ENCODE peak calls at places on chromosomes 3 and 15, in eight cellular contexts. F, L, N, X, C, A, V and S are unnamed samples.
A peak's percentile ranks its signal among the peaks of the same experiment; 100 is the strongest.

GRCh38 chr15:25236861-25237155 is 202.0 kb downstream of the UBE3A start:
- DNase-seq in F (no peak), L (no peak), N (no peak), X (no peak), C (no peak), A (no peak), V (no peak), S (no peak)

GRCh38 chr3:32401541-32402052 is 9.9 kb downstream of the CMTM7 start:
- DNase-seq in F (peak; percentile 67), L (peak; percentile 72), N (peak; percentile 54), X (peak; percentile 88), C (peak; percentile 69), A (peak; percentile 68), V (peak; percentile 51), S (peak; percentile 40)

GRCh38 chr3:27134165-27134796 is 234.9 kb downstream of the NEK10 start:
- DNase-seq in F (peak; percentile 54), L (peak; percentile 79), N (peak; percentile 47), X (peak; percentile 74), C (peak; percentile 36), A (peak; percentile 25), V (peak; percentile 66), S (peak; percentile 79)

GRCh38 chr15:26729030-26729429 is 43.8 kb downstream of the GABRB3 start:
- DNase-seq in F (no peak), L (no peak), N (no peak), X (no peak), C (no peak), A (no peak), V (no peak), S (no peak)

GRCh38 chr15:55237219-55238130 is 40.7 kb upstream of the RSL24D1 start:
- DNase-seq in F (no peak), L (peak; percentile 12), N (no peak), X (no peak), C (no peak), A (no peak), V (no peak), S (no peak)

GRCh38 chr15:93829115-93829849 is 402.1 kb upstream of the MCTP2 start:
- DNase-seq in F (no peak), L (peak; percentile 88), N (no peak), X (peak; percentile 81), C (no peak), A (no peak), V (no peak), S (no peak)

GRCh38 chr3:112815981-112816380 is 30.7 kb downstream of the CD200R1L start:
- DNase-seq in F (no peak), L (peak; percentile 43), N (no peak), X (no peak), C (peak; percentile 30), A (no peak), V (no peak), S (no peak)

GRCh38 chr3:155185623-155186022 is 105.5 kb downstream of the MME start:
- DNase-seq in F (no peak), L (peak; percentile 80), N (no peak), X (peak; percentile 67), C (peak; percentile 52), A (no peak), V (no peak), S (no peak)

GRCh38 chr3:49470714-49471420 is 800 bp downstream of the DAG1 start:
- DNase-seq in F (no peak), L (peak; percentile 37), N (no peak), X (no peak), C (no peak), A (no peak), V (no peak), S (no peak)

GRCh38 chr3:10169000-10169496 is 4.3 kb downstream of the IRAK2 start:
- DNase-seq in F (no peak), L (no peak), N (no peak), X (no peak), C (no peak), A (no peak), V (no peak), S (no peak)

GRCh38 chr3:113783980-113784379 is 37.1 kb downstream of the ATP6V1A start:
- DNase-seq in F (no peak), L (no peak), N (no peak), X (peak; percentile 64), C (no peak), A (no peak), V (no peak), S (no peak)

GRCh38 chr3:15610083-15610482 is 8.5 kb downstream of the BTD start:
- DNase-seq in F (no peak), L (peak; percentile 74), N (no peak), X (peak; percentile 91), C (peak; percentile 92), A (no peak), V (no peak), S (no peak)

GRCh38 chr3:106413683-106414082 is 544.9 kb upstream of the CBLB start:
- DNase-seq in F (no peak), L (no peak), N (no peak), X (no peak), C (no peak), A (no peak), V (no peak), S (no peak)

GRCh38 chr3:126137490-126138130 is 42.8 kb downstream of the ALDH1L1 start:
- DNase-seq in F (peak; percentile 24), L (no peak), N (peak; percentile 5), X (no peak), C (no peak), A (no peak), V (no peak), S (peak; percentile 31)

DNA sequence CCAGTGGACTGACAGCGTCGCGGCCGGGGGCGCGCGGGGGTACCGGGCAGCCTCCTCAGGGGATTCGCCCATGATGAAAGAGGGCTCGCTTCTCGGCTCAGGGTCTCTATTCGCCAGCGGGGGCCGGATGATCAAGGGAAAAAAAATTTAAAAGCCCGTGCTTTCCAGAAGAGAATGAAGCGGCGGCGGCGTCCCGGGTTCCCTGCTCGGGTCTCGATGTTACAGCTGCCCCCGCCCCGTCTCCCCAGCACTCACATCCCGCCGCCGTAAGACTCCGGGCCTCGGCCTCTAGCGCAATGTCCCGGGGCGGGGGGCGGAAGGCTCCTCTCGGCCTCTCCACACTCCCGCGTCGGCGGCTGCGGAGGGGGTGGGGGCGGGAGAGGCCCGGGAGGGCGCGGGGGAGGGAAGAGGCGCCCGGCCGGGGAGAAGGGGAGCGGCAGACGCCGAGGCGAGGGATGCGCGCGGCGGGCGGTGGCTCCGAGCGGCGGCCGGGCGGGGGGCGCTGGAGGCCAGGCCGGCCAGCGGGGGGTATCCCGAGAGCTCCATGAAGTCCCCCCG is 4.4 kb downstream of the PTH1R start:
- DNase-seq in F (no peak), L (no peak), N (no peak), X (peak; percentile 58), C (no peak), A (peak; percentile 73), V (no peak), S (peak; percentile 60)
- TF ChIP-seq CTCF in F (no peak), L (no peak), N (no peak), X (no peak), C (no peak), A (no peak), V (no peak), S (no peak)

GRCh38 chr3:139043554-139044365 is 932 bp downstream of the PRR23C start:
- DNase-seq in F (no peak), L (no peak), N (no peak), X (no peak), C (no peak), A (no peak), V (no peak), S (no peak)

GRCh38 chr3:139044366-139045210 is at the start of gene PRR23C:
- DNase-seq in F (no peak), L (no peak), N (no peak), X (no peak), C (no peak), A (no peak), V (no peak), S (no peak)
- TF ChIP-seq CTCF in F (no peak), L (no peak), N (no peak), X (no peak), C (no peak), A (no peak), V (no peak), S (peak; percentile 17)

GRCh38 chr3:163916596-163917560 is 1161.4 kb downstream of the SI start:
- DNase-seq in F (no peak), L (no peak), N (no peak), X (no peak), C (no peak), A (no peak), V (no peak), S (no peak)
- TF ChIP-seq CTCF in F (no peak), L (no peak), N (no peak), X (no peak), C (no peak), A (no peak), V (peak; percentile 42), S (peak; percentile 31)

GRCh38 chr3:188037116-188037718 is 116.7 kb upstream of the LPP start:
- DNase-seq in F (no peak), L (peak; percentile 55), N (no peak), X (peak; percentile 71), C (no peak), A (no peak), V (no peak), S (no peak)
- TF ChIP-seq CTCF in F (peak; percentile 65), L (peak; percentile 49), N (no peak), X (peak; percentile 56), C (peak; percentile 52), A (no peak), V (peak; percentile 58), S (peak; percentile 13)

GRCh38 chr3:58292866-58293265 is 13.2 kb upstream of the RPP14 start:
- DNase-seq in F (no peak), L (no peak), N (no peak), X (no peak), C (no peak), A (no peak), V (no peak), S (no peak)

GRCh38 chr3:58291671-58292338 is 14.2 kb upstream of the RPP14 start:
- DNase-seq in F (no peak), L (no peak), N (no peak), X (no peak), C (no peak), A (no peak), V (no peak), S (no peak)

GRCh38 chr3:58287354-58287753 is 18.7 kb upstream of the RPP14 start:
- DNase-seq in F (no peak), L (no peak), N (no peak), X (no peak), C (no peak), A (no peak), V (no peak), S (no peak)

GRCh38 chr3:58285334-58285733 is 20.7 kb upstream of the RPP14 start:
- DNase-seq in F (no peak), L (no peak), N (no peak), X (no peak), C (no peak), A (no peak), V (no peak), S (no peak)

GRCh38 chr3:58288011-58288728 is 17.9 kb upstream of the RPP14 start:
- DNase-seq in F (no peak), L (no peak), N (no peak), X (no peak), C (no peak), A (no peak), V (no peak), S (no peak)
- TF ChIP-seq CTCF in F (no peak), L (peak; percentile 4), N (no peak), X (no peak), C (no peak), A (no peak), V (peak; percentile 13), S (no peak)

DNA sequence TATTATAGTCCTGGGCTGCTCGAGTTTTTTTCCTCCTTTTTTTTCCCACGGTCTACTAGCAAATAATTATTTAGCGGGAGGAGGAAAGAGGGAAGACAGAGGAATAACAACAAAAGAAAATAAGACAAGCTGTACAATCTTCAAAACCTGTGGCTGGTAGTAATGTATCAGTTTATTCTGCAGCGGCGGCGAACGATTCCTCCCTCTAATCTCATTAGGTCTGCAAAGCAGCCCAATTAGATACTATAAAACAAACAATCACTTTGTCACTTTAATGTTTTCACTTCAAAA is 398 bp upstream of the TLE3 start:
- DNase-seq in F (no peak), L (no peak), N (no peak), X (no peak), C (no peak), A (no peak), V (no peak), S (no peak)
- TF ChIP-seq CTCF in F (no peak), L (no peak), N (no peak), X (no peak), C (no peak), A (peak; percentile 20), V (peak; percentile 5), S (peak; percentile 4)